ENCODE peak calls at places on chromosomes 2 and 18, in ten cellular contexts. O is RPMI7951; R is activated CD4-positive, CD25-positive, alpha-beta regulatory T cell; E is adrenal gland; J is GM04504; Y is NCI-H1694 treated with DMSO at 0.1 percent for 48 hours; D is activated naive CD8-positive, alpha-beta T cell treated with anti-CD3 and anti-CD28 coated beads, Interleukin-2, amount 10 ng/mL, durations not matched to agents 7 days and 5 days; P is activated T-cell treated with anti-CD3 and anti-CD28 coated beads for 4 hours; B is fibroblast of the conjunctiva; W is GM04503. X is an unnamed sample.

GRCh38 chr2:176140520-176141317 is 10.6 kb upstream of the HOXD4 start:
- DNase-seq in O (peak), R (no peak), E (peak), J (no peak), Y (peak), D (peak), P (peak), B (peak), W (no peak), X (peak)

GRCh38 chr2:216192931-216193330 is 83.8 kb downstream of the XRCC5 start:
- DNase-seq in O (no peak), R (no peak), E (no peak), J (no peak), Y (no peak), D (no peak), P (no peak), B (no peak), W (no peak), X (no peak)

GRCh38 chr2:3911891-3912455 is 208.6 kb downstream of the DCDC2C start:
- DNase-seq in O (no peak), R (no peak), E (no peak), J (no peak), Y (no peak), D (no peak), P (no peak), B (no peak), W (no peak), X (no peak)

GRCh38 chr18:53566622-53567021 is 657.8 kb downstream of the MBD2 start:
- DNase-seq in O (no peak), R (no peak), E (no peak), J (no peak), Y (no peak), D (no peak), P (no peak), B (no peak), W (no peak), X (no peak)

GRCh38 chr2:47656715-47657600 is 126.0 kb upstream of the MSH6 start:
- DNase-seq in O (peak), R (no peak), E (no peak), J (no peak), Y (no peak), D (no peak), P (no peak), B (no peak), W (no peak), X (no peak)

GRCh38 chr18:22613058-22613690 is 195.5 kb upstream of the CTAGE1 start:
- DNase-seq in O (no peak), R (no peak), E (no peak), J (no peak), Y (no peak), D (no peak), P (no peak), B (no peak), W (no peak), X (no peak)

GRCh38 chr2:1039549-1039948 is 88.9 kb downstream of the SNTG2 start:
- DNase-seq in O (no peak), R (no peak), E (no peak), J (no peak), Y (no peak), D (no peak), P (no peak), B (no peak), W (no peak), X (no peak)

GRCh38 chr18:62366992-62367391 is 41.9 kb downstream of the TNFRSF11A start:
- DNase-seq in O (no peak), R (no peak), E (no peak), J (no peak), Y (no peak), D (no peak), P (no peak), B (no peak), W (no peak), X (no peak)

GRCh38 chr2:197071790-197072436 is 145.4 kb upstream of the PGAP1 start:
- DNase-seq in O (no peak), R (no peak), E (no peak), J (no peak), Y (no peak), D (no peak), P (no peak), B (no peak), W (no peak), X (no peak)

GRCh38 chr2:145157626-145158025 is 637.7 kb upstream of the ZEB2 start:
- DNase-seq in O (no peak), R (no peak), E (no peak), J (no peak), Y (no peak), D (no peak), P (no peak), B (no peak), W (no peak), X (no peak)

GRCh38 chr2:116877274-116877673 is 937.2 kb upstream of the DDX18 start:
- DNase-seq in O (no peak), R (no peak), E (no peak), J (no peak), Y (no peak), D (no peak), P (no peak), B (no peak), W (no peak), X (no peak)

GRCh38 chr2:37091873-37092272 is 7.6 kb downstream of the GPATCH11 start:
- DNase-seq in O (no peak), R (no peak), E (no peak), J (no peak), Y (no peak), D (no peak), P (no peak), B (no peak), W (no peak), X (no peak)

GRCh38 chr18:67192535-67192934 is 324.0 kb downstream of the DSEL start:
- DNase-seq in O (no peak), R (no peak), E (no peak), J (no peak), Y (no peak), D (no peak), P (no peak), B (no peak), W (no peak), X (no peak)

GRCh38 chr2:43169091-43169936 is 57.1 kb downstream of the ZFP36L2 start:
- DNase-seq in O (peak), R (no peak), E (no peak), J (no peak), Y (no peak), D (peak), P (no peak), B (no peak), W (no peak), X (no peak)

GRCh38 chr18:50509012-50509411 is 50.9 kb upstream of the MAPK4 start:
- DNase-seq in O (no peak), R (no peak), E (no peak), J (no peak), Y (no peak), D (no peak), P (no peak), B (no peak), W (no peak), X (no peak)

GRCh38 chr2:38648107-38648761 is 17.7 kb upstream of the GALM start:
- DNase-seq in O (no peak), R (no peak), E (no peak), J (no peak), Y (no peak), D (no peak), P (no peak), B (no peak), W (no peak), X (no peak)

GRCh38 chr2:178895171-178895570 is 87.9 kb upstream of the TTN start:
- DNase-seq in O (no peak), R (no peak), E (no peak), J (no peak), Y (no peak), D (no peak), P (no peak), B (no peak), W (no peak), X (no peak)

GRCh38 chr2:48175254-48175653 is 269.0 kb upstream of the FBXO11 start:
- DNase-seq in O (peak), R (no peak), E (no peak), J (peak), Y (no peak), D (no peak), P (no peak), B (no peak), W (peak), X (peak)

GRCh38 chr18:4068552-4069158 is 386.5 kb downstream of the DLGAP1 start:
- DNase-seq in O (peak), R (no peak), E (peak), J (peak), Y (peak), D (no peak), P (peak), B (peak), W (no peak), X (no peak)

GRCh38 chr2:30404354-30405265 is 42.4 kb upstream of the LCLAT1 start:
- DNase-seq in O (peak), R (no peak), E (no peak), J (no peak), Y (peak), D (no peak), P (no peak), B (no peak), W (no peak), X (no peak)

GRCh38 chr2:198408171-198408570 is 603.8 kb downstream of the PLCL1 start:
- DNase-seq in O (no peak), R (no peak), E (no peak), J (no peak), Y (no peak), D (no peak), P (no peak), B (no peak), W (no peak), X (no peak)

GRCh38 chr2:47056875-47057731 is 98.0 kb downstream of the STPG4 start:
- DNase-seq in O (peak), R (no peak), E (peak), J (no peak), Y (no peak), D (no peak), P (no peak), B (peak), W (no peak), X (no peak)

GRCh38 chr18:77359561-77360314 is 110.1 kb downstream of the GALR1 start:
- DNase-seq in O (no peak), R (no peak), E (no peak), J (no peak), Y (no peak), D (no peak), P (no peak), B (no peak), W (no peak), X (no peak)

GRCh38 chr18:34729264-34729663 is 19.2 kb downstream of the DTNA start:
- DNase-seq in O (no peak), R (no peak), E (peak), J (no peak), Y (no peak), D (no peak), P (no peak), B (no peak), W (no peak), X (no peak)

GRCh38 chr18:9683418-9684396 is 24.4 kb upstream of the RAB31 start:
- DNase-seq in O (peak), R (no peak), E (peak), J (peak), Y (no peak), D (no peak), P (no peak), B (peak), W (no peak), X (peak)

GRCh38 chr2:17476820-17477219 is 41.4 kb downstream of the RAD51AP2 start:
- DNase-seq in O (no peak), R (no peak), E (no peak), J (no peak), Y (no peak), D (no peak), P (no peak), B (no peak), W (no peak), X (no peak)

GRCh38 chr2:95314964-95315611 is 17.9 kb downstream of the KCNIP3 start:
- DNase-seq in O (peak), R (no peak), E (no peak), J (no peak), Y (no peak), D (no peak), P (no peak), B (no peak), W (no peak), X (no peak)

GRCh38 chr18:69216390-69216789 is 184.3 kb upstream of the DOK6 start:
- DNase-seq in O (no peak), R (no peak), E (no peak), J (no peak), Y (no peak), D (no peak), P (no peak), B (no peak), W (no peak), X (no peak)

GRCh38 chr2:38406597-38407110 is 29.6 kb upstream of the ATL2 start:
- DNase-seq in O (peak), R (no peak), E (peak), J (no peak), Y (no peak), D (no peak), P (no peak), B (no peak), W (no peak), X (no peak)

GRCh38 chr18:59742325-59743111 is 45.3 kb upstream of the CCBE1 start:
- DNase-seq in O (peak), R (no peak), E (no peak), J (peak), Y (no peak), D (no peak), P (no peak), B (no peak), W (peak), X (no peak)

GRCh38 chr2:26583381-26583911 is 57.7 kb downstream of the CIB4 start:
- DNase-seq in O (no peak), R (no peak), E (no peak), J (no peak), Y (no peak), D (no peak), P (no peak), B (no peak), W (no peak), X (no peak)

GRCh38 chr2:238155051-238155760 is 3.6 kb upstream of the ERFE start:
- DNase-seq in O (no peak), R (no peak), E (peak), J (no peak), Y (no peak), D (no peak), P (no peak), B (no peak), W (no peak), X (no peak)

GRCh38 chr2:128499367-128500135 is 180.9 kb upstream of the HS6ST1 start:
- DNase-seq in O (no peak), R (no peak), E (no peak), J (no peak), Y (no peak), D (no peak), P (no peak), B (no peak), W (no peak), X (peak)

GRCh38 chr2:30402441-30403182 is 44.4 kb upstream of the LCLAT1 start:
- DNase-seq in O (no peak), R (no peak), E (no peak), J (no peak), Y (no peak), D (no peak), P (no peak), B (no peak), W (no peak), X (no peak)

GRCh38 chr2:239555566-239555895 is 154.7 kb upstream of the HDAC4 start:
- DNase-seq in O (no peak), R (no peak), E (no peak), J (no peak), Y (no peak), D (no peak), P (no peak), B (no peak), W (no peak), X (no peak)

X was measured in SJSA1.